ENCODE peak calls at places on chromosomes 16 and 17, in eight cellular contexts. One of them, this sample, is unnamed.

GRCh38 chr17:73731733-73732132 is 87.5 kb upstream of the SDK2 start:
- DNase-seq in NCI-H2171: no peak
- DNase-seq in NCI-H1930: no peak
- DNase-seq in LoVo: no peak
- DNase-seq in AG10803: no peak
- DNase-seq in tibial artery: no peak
- DNase-seq in frontal cortex: no peak
- DNase-seq in body of pancreas: no peak
- DNase-seq in this sample: no peak

GRCh38 chr16:2751577-2752034 is 832 bp upstream of the SRRM2 start:
- DNase-seq in AG10803: no peak
- DNase-seq in NCI-H1930: peak
- DNase-seq in LoVo: peak
- DNase-seq in body of pancreas: peak
- DNase-seq in frontal cortex: no peak
- DNase-seq in NCI-H2171: peak
- DNase-seq in tibial artery: no peak
- DNase-seq in this sample: no peak

GRCh38 chr17:5234645-5235576 is at the start of gene SCIMP:
- DNase-seq in body of pancreas: no peak
- DNase-seq in NCI-H2171: no peak
- DNase-seq in frontal cortex: no peak
- DNase-seq in LoVo: no peak
- DNase-seq in NCI-H1930: no peak
- DNase-seq in tibial artery: peak
- DNase-seq in AG10803: no peak
- DNase-seq in this sample: no peak

GRCh38 chr17:55434721-55435120 is 13.1 kb upstream of the MMD start:
- DNase-seq in LoVo: no peak
- DNase-seq in frontal cortex: no peak
- DNase-seq in body of pancreas: no peak
- DNase-seq in AG10803: no peak
- DNase-seq in NCI-H2171: no peak
- DNase-seq in tibial artery: no peak
- DNase-seq in NCI-H1930: no peak
- DNase-seq in this sample: no peak

GRCh38 chr16:57609541-57610401 is 18.7 kb upstream of the ADGRG1 start:
- DNase-seq in AG10803: no peak
- DNase-seq in NCI-H2171: no peak
- DNase-seq in LoVo: no peak
- DNase-seq in body of pancreas: peak
- DNase-seq in tibial artery: no peak
- DNase-seq in frontal cortex: no peak
- DNase-seq in NCI-H1930: no peak
- DNase-seq in this sample: no peak

GRCh38 chr17:2087597-2088211 is 32.8 kb downstream of the HIC1 start:
- DNase-seq in AG10803: no peak
- DNase-seq in tibial artery: peak
- DNase-seq in LoVo: no peak
- DNase-seq in body of pancreas: no peak
- DNase-seq in NCI-H1930: no peak
- DNase-seq in frontal cortex: no peak
- DNase-seq in NCI-H2171: no peak
- DNase-seq in this sample: no peak

GRCh38 chr17:28724500-28725165 is 1.4 kb downstream of the TLCD1 start:
- DNase-seq in body of pancreas: no peak
- DNase-seq in LoVo: no peak
- DNase-seq in AG10803: no peak
- DNase-seq in NCI-H1930: no peak
- DNase-seq in tibial artery: no peak
- DNase-seq in NCI-H2171: no peak
- DNase-seq in frontal cortex: no peak
- DNase-seq in this sample: no peak

GRCh38 chr17:77140878-77141767 is at the start of gene SEC14L1:
- DNase-seq in NCI-H1930: no peak
- DNase-seq in body of pancreas: no peak
- DNase-seq in NCI-H2171: no peak
- DNase-seq in tibial artery: peak
- DNase-seq in frontal cortex: no peak
- DNase-seq in LoVo: peak
- DNase-seq in AG10803: peak
- DNase-seq in this sample: no peak

GRCh38 chr16:24116371-24116770 is 139.8 kb upstream of the CACNG3 start:
- DNase-seq in LoVo: no peak
- DNase-seq in body of pancreas: no peak
- DNase-seq in NCI-H2171: no peak
- DNase-seq in frontal cortex: no peak
- DNase-seq in tibial artery: no peak
- DNase-seq in AG10803: no peak
- DNase-seq in NCI-H1930: no peak
- DNase-seq in this sample: no peak

GRCh38 chr16:84973226-84973625 is 38.1 kb downstream of the ZDHHC7 start:
- DNase-seq in body of pancreas: no peak
- DNase-seq in frontal cortex: no peak
- DNase-seq in AG10803: peak
- DNase-seq in tibial artery: no peak
- DNase-seq in NCI-H2171: no peak
- DNase-seq in LoVo: no peak
- DNase-seq in NCI-H1930: no peak
- DNase-seq in this sample: no peak

GRCh38 chr16:21619765-21620462 is 20.5 kb downstream of the METTL9 start:
- DNase-seq in body of pancreas: no peak
- DNase-seq in AG10803: no peak
- DNase-seq in LoVo: no peak
- DNase-seq in NCI-H1930: no peak
- DNase-seq in NCI-H2171: no peak
- DNase-seq in frontal cortex: no peak
- DNase-seq in tibial artery: no peak
- DNase-seq in this sample: no peak

GRCh38 chr17:44385287-44386181 is 3.9 kb downstream of the ITGA2B start:
- DNase-seq in NCI-H2171: peak
- DNase-seq in frontal cortex: peak
- DNase-seq in NCI-H1930: peak
- DNase-seq in tibial artery: peak
- DNase-seq in body of pancreas: peak
- DNase-seq in LoVo: peak
- DNase-seq in AG10803: peak
- DNase-seq in this sample: peak

GRCh38 chr16:62870554-62870953 is 834.3 kb upstream of the CDH8 start:
- DNase-seq in body of pancreas: no peak
- DNase-seq in NCI-H2171: no peak
- DNase-seq in LoVo: no peak
- DNase-seq in frontal cortex: no peak
- DNase-seq in NCI-H1930: no peak
- DNase-seq in tibial artery: no peak
- DNase-seq in AG10803: no peak
- DNase-seq in this sample: no peak

GRCh38 chr17:35733366-35733765 is 1.9 kb downstream of the RASL10B start:
- DNase-seq in LoVo: no peak
- DNase-seq in NCI-H1930: no peak
- DNase-seq in AG10803: no peak
- DNase-seq in NCI-H2171: no peak
- DNase-seq in body of pancreas: no peak
- DNase-seq in tibial artery: no peak
- DNase-seq in frontal cortex: no peak
- DNase-seq in this sample: no peak

GRCh38 chr16:81451753-81452680 is 7.4 kb downstream of the CMIP start:
- DNase-seq in NCI-H1930: no peak
- DNase-seq in NCI-H2171: no peak
- DNase-seq in tibial artery: peak
- DNase-seq in AG10803: no peak
- DNase-seq in frontal cortex: no peak
- DNase-seq in body of pancreas: no peak
- DNase-seq in LoVo: no peak
- DNase-seq in this sample: no peak

GRCh38 chr16:68087688-68088087 is 2.5 kb downstream of the NFATC3 start:
- DNase-seq in tibial artery: no peak
- DNase-seq in body of pancreas: no peak
- DNase-seq in frontal cortex: no peak
- DNase-seq in NCI-H1930: no peak
- DNase-seq in LoVo: no peak
- DNase-seq in AG10803: no peak
- DNase-seq in NCI-H2171: no peak
- DNase-seq in this sample: no peak

GRCh38 chr17:82888583-82889495 is 49.0 kb upstream of the ZNF750 start:
- DNase-seq in body of pancreas: peak
- DNase-seq in frontal cortex: peak
- DNase-seq in NCI-H2171: no peak
- DNase-seq in LoVo: no peak
- DNase-seq in NCI-H1930: no peak
- DNase-seq in AG10803: no peak
- DNase-seq in tibial artery: no peak
- DNase-seq in this sample: no peak

GRCh38 chr16:88764913-88765349 is 20.1 kb downstream of the PIEZO1 start:
- DNase-seq in frontal cortex: no peak
- DNase-seq in body of pancreas: peak
- DNase-seq in NCI-H1930: no peak
- DNase-seq in tibial artery: no peak
- DNase-seq in AG10803: no peak
- DNase-seq in LoVo: no peak
- DNase-seq in NCI-H2171: no peak
- DNase-seq in this sample: no peak

GRCh38 chr17:81432873-81433451 is 37.7 kb downstream of the BAHCC1 start:
- DNase-seq in NCI-H2171: peak
- DNase-seq in body of pancreas: peak
- DNase-seq in NCI-H1930: peak
- DNase-seq in frontal cortex: no peak
- DNase-seq in LoVo: no peak
- DNase-seq in AG10803: no peak
- DNase-seq in tibial artery: no peak
- DNase-seq in this sample: no peak

GRCh38 chr17:35028531-35029262 is 34.8 kb downstream of the RFFL start:
- DNase-seq in AG10803: no peak
- DNase-seq in frontal cortex: no peak
- DNase-seq in body of pancreas: no peak
- DNase-seq in NCI-H2171: no peak
- DNase-seq in tibial artery: no peak
- DNase-seq in LoVo: no peak
- DNase-seq in NCI-H1930: no peak
- DNase-seq in this sample: no peak

GRCh38 chr17:55420776-55421178 is 858 bp downstream of the MMD start:
- DNase-seq in AG10803: no peak
- DNase-seq in NCI-H1930: no peak
- DNase-seq in LoVo: peak
- DNase-seq in tibial artery: peak
- DNase-seq in NCI-H2171: no peak
- DNase-seq in frontal cortex: peak
- DNase-seq in body of pancreas: peak
- DNase-seq in this sample: no peak

GRCh38 chr16:54817432-54817831 is 113.2 kb upstream of the IRX5 start:
- DNase-seq in frontal cortex: no peak
- DNase-seq in NCI-H2171: no peak
- DNase-seq in tibial artery: no peak
- DNase-seq in NCI-H1930: no peak
- DNase-seq in body of pancreas: no peak
- DNase-seq in AG10803: peak
- DNase-seq in LoVo: no peak
- DNase-seq in this sample: no peak

GRCh38 chr16:86866986-86867722 is 288.8 kb downstream of the FOXL1 start:
- DNase-seq in LoVo: no peak
- DNase-seq in tibial artery: no peak
- DNase-seq in NCI-H1930: no peak
- DNase-seq in body of pancreas: no peak
- DNase-seq in NCI-H2171: no peak
- DNase-seq in frontal cortex: no peak
- DNase-seq in AG10803: no peak
- DNase-seq in this sample: no peak

GRCh38 chr16:70460737-70461261 is 6.4 kb downstream of the FCSK start:
- DNase-seq in tibial artery: no peak
- DNase-seq in LoVo: no peak
- DNase-seq in AG10803: no peak
- DNase-seq in NCI-H1930: no peak
- DNase-seq in body of pancreas: no peak
- DNase-seq in NCI-H2171: no peak
- DNase-seq in frontal cortex: no peak
- DNase-seq in this sample: no peak

GRCh38 chr16:21952040-21952792 is 945 bp upstream of the UQCRC2 start:
- DNase-seq in LoVo: peak
- DNase-seq in tibial artery: peak
- DNase-seq in NCI-H1930: peak
- DNase-seq in NCI-H2171: peak
- DNase-seq in body of pancreas: peak
- DNase-seq in frontal cortex: peak
- DNase-seq in AG10803: peak
- DNase-seq in this sample: peak

This sample was measured in CMK.